ENCODE peak calls at places on chromosomes 1 and 21, in four cellular contexts. I, E, W and A are unnamed samples. For H3K4me1, the result is how much of the 10 kb centered on the place peaks cover.

GRCh38 chr1:67773462-67773861 is 59.8 kb downstream of the GNG12 start:
- DNase-seq in E (no peak), W (no peak), I (no peak), A (no peak)

GRCh38 chr1:116268211-116268610 is 104.8 kb upstream of the ATP1A1 start:
- DNase-seq in E (no peak), I (no peak), W (peak), A (peak)

GRCh38 chr1:153985984-153986761 is at the start of gene RAB13:
- DNase-seq in E (no peak), I (peak), W (peak), A (peak)

GRCh38 chr21:14646893-14647292 is 100.8 kb upstream of the SAMSN1 start:
- DNase-seq in W (no peak), I (no peak), E (no peak), A (no peak)

GRCh38 chr21:45011911-45012660 is 62.3 kb upstream of the ADARB1 start:
- DNase-seq in W (peak), I (peak), E (no peak), A (peak)

GRCh38 chr1:29304025-29304684 is 67.8 kb downstream of the PTPRU start:
- DNase-seq in E (no peak), I (no peak), W (no peak), A (no peak)

GRCh38 chr1:218529691-218530310 is 184.7 kb downstream of the TGFB2 start:
- DNase-seq in W (no peak), E (no peak), I (no peak), A (no peak)

GRCh38 chr1:195894411-195894810 is 713.8 kb downstream of the KCNT2 start:
- DNase-seq in I (peak), E (no peak), W (no peak), A (no peak)

GRCh38 chr1:182611787-182612186 is 7.6 kb upstream of the RGS16 start:
- DNase-seq in W (no peak), I (peak), E (no peak), A (no peak)

GRCh38 chr1:195754874-195755273 is 853.4 kb downstream of the KCNT2 start:
- DNase-seq in W (no peak), I (no peak), E (no peak), A (no peak)

GRCh38 chr1:24191860-24192259 is 4.8 kb upstream of the IFNLR1 start:
- DNase-seq in E (no peak), I (no peak), W (peak), A (no peak)

GRCh38 chr21:46317710-46318463 is 5.8 kb downstream of the C21orf58 start:
- DNase-seq in E (no peak), W (no peak), I (peak), A (no peak)

GRCh38 chr1:66436378-66437135 is 97.4 kb upstream of the SGIP1 start:
- DNase-seq in E (no peak), I (peak), W (peak), A (no peak)
- H3K4me1 ChIP-seq in E (under half), I (under half), W (under half), A (under half)

GRCh38 chr1:85581802-85582686 is 1.5 kb downstream of the CCN1 start:
- DNase-seq in E (no peak), I (peak), W (peak), A (no peak)
- H3K4me3 ChIP-seq in E (no peak), I (peak), W (peak), A (peak)

GRCh38 chr1:62676606-62677356 is 11.4 kb downstream of the DOCK7 start:
- DNase-seq in E (no peak), I (peak), W (no peak), A (no peak)
- H3K27ac ChIP-seq in E (no peak), I (peak), W (no peak), A (no peak)

GRCh38 chr1:167797005-167797404 is 75.2 kb downstream of the MPZL1 start:
- DNase-seq in I (peak), W (peak), E (no peak), A (peak)
- H3K4me1 ChIP-seq in I (under half), W (under half), E (under half), A (under half)

GRCh38 chr1:85202864-85203255 is 2.0 kb upstream of the SYDE2 start:
- DNase-seq in I (no peak), W (no peak), E (no peak), A (no peak)
- H3K4me3 ChIP-seq in I (peak), W (peak), E (no peak), A (no peak)

GRCh38 chr1:170076199-170076598 is 1.7 kb upstream of the KIFAP3 start:
- DNase-seq in I (no peak), E (no peak), W (no peak), A (no peak)

GRCh38 chr1:170074250-170075157 is at the start of gene KIFAP3:
- DNase-seq in I (peak), W (peak), E (peak), A (peak)

GRCh38 chr1:170078610-170079189 is 4.2 kb upstream of the KIFAP3 start:
- DNase-seq in E (no peak), I (no peak), W (no peak), A (no peak)

GRCh38 chr1:170075186-170075585 is 691 bp upstream of the KIFAP3 start:
- DNase-seq in I (no peak), W (no peak), E (peak), A (no peak)

DNA sequence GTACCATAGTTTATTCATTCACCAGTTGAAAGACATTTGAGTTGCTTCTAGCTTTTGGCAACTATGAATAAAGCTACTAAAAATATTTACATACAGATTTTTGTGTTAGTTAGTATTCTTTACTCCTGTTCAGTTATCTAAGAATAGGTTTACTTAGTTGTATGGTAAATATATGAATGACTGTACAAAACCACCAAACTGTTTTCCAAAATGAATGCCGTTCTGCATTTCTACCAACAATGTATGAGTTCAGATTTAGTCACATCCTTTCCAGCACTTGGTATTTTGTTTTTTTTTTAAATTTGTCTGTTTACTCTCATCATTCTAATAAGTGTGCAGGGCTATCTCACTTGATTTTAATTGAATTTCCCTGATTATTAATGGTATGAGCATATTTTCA is 3.4 kb upstream of the KIFAP3 start:
- DNase-seq in W (no peak), I (no peak), E (no peak), A (no peak)
- H3K27ac ChIP-seq in W (no peak), I (no peak), E (no peak), A (no peak)

GRCh38 chr1:186978596-186979556 is 150.1 kb downstream of the PLA2G4A start:
- DNase-seq in W (no peak), E (no peak), I (no peak), A (no peak)
- H3K4me1 ChIP-seq in W (under half), E (under half), I (under half), A (under half)